ENCODE peak calls at places on chromosomes 1 and 21, in four cellular contexts. Y, A, H and R are unnamed samples.

GRCh38 chr1:63624911-63625310 is 31.7 kb downstream of the PGM1 start:
- DNase-seq in Y (no peak), A (no peak), H (no peak), R (no peak)

GRCh38 chr1:114154963-114155322 is 1.3 kb upstream of the SYT6 start:
- DNase-seq in Y (peak), A (peak), H (no peak), R (peak)

GRCh38 chr1:87398644-87399043 is 70.0 kb downstream of the LMO4 start:
- DNase-seq in Y (no peak), A (no peak), H (no peak), R (no peak)

GRCh38 chr1:154682252-154682651 is 74.3 kb upstream of the ADAR start:
- DNase-seq in Y (no peak), A (peak), H (no peak), R (no peak)

GRCh38 chr1:67764674-67765073 is 68.6 kb downstream of the GNG12 start:
- DNase-seq in Y (no peak), A (no peak), H (no peak), R (no peak)

GRCh38 chr1:217332426-217333065 is 298.3 kb downstream of the GPATCH2 start:
- DNase-seq in Y (no peak), A (no peak), H (no peak), R (no peak)

GRCh38 chr1:218751208-218751948 is 406.2 kb downstream of the TGFB2 start:
- DNase-seq in Y (no peak), A (no peak), H (no peak), R (no peak)

GRCh38 chr1:175192111-175192629 is 406 bp downstream of the KIAA0040 start:
- DNase-seq in Y (peak), A (peak), H (peak), R (no peak)

GRCh38 chr21:31164713-31165694 is 126.7 kb upstream of the KRTAP19-8 start:
- DNase-seq in Y (no peak), A (no peak), H (no peak), R (no peak)

GRCh38 chr1:212432706-212433576 is at the start of gene NENF:
- DNase-seq in Y (peak), A (peak), H (peak), R (peak)

GRCh38 chr1:30419246-30419720 is 304.1 kb downstream of the MATN1 start:
- DNase-seq in Y (no peak), A (no peak), H (no peak), R (no peak)

GRCh38 chr1:52268372-52268771 is 97.6 kb downstream of the CC2D1B start:
- DNase-seq in Y (peak), A (peak), H (peak), R (peak)
- TF ChIP-seq CTCF in Y (no peak), A (no peak), H (no peak), R (no peak)

DNA sequence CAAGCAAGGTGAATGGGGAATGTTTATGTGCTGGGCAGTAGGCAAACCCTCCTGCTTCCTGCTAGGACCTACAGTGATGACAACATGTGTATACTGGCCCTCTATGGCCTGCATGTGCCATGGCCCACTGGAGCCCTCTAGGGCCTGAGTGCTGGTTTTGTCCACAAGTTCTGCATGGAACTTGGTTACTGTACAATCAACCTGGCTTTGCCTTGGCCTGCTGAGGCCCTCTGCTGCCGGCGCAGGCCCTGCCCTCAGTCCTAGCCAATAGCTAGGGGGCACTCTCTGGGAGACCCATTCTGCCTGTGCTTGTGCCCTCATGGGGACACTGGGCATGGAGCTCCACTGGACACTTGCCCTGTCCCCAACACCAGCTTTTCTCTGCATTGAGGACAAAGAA is 138.6 kb upstream of the NGF start:
- DNase-seq in Y (no peak), A (no peak), H (no peak), R (no peak)
- TF ChIP-seq CTCF in Y (no peak), A (no peak), H (no peak), R (no peak)

DNA sequence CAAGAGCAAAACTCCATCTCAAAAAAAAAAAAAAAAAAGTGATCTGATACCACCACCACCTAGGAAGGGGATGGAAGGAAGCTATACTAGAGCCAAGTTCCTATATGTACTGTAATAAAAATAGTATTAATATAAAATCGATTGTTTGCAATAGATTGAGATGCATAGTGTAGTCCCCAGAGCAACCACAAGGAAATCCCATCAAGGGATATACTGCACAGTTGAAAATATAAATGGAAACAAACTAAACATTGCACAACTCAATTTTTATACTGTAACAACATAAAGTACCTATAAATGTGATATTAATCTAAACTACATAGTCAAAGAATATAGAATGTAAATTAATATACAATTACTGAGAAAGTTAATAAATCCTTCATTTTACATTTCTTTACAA is 20.9 kb upstream of the PSMG1 start:
- DNase-seq in Y (no peak), A (no peak), H (no peak), R (no peak)
- TF ChIP-seq CTCF in Y (no peak), A (no peak), H (no peak), R (peak)

DNA sequence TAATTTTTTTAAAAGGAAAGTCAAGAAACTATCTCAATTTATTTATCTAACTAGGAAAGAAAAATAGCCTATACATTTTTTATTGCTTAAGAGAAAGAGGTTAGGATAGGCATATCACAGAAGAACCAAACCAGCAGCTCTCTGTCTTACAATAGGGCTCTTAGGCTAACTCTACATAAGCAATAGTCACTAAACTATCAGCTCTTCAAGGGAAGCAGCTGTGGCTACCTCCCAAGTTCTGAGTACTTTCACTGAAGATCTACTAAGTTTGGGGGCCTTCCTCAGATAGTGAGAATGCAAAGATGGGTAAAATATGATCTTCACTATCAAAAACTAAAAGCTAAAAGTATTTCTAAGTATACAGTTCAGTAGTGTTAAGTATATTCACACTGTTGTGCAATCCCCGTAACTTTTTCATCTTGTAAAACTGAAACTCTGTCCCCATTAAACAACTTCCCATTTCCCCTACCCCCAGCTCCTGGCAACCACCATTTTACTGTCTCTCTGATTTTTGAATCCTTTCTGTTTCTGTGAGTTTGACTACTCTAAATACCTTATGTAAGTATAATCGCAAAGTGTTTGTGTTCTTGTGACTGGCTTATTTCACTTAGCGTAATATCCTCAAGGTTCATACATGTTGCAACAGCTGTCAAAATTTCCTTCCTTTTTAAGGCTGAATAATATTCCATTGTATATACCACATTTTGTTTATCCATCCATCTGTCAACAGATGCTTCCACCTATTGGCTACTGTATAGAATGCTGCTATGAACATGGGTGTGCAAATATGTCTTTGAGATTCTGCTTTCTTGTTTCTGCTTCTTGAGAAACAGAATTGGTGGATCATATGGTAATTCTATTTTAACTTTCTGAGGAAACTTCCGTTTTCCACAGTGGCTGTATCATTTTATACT is 73.3 kb downstream of the ACBD6 start:
- DNase-seq in Y (no peak), A (no peak), H (no peak), R (no peak)
- TF ChIP-seq CTCF in Y (no peak), A (no peak), H (no peak), R (no peak)

GRCh38 chr1:13809461-13810159 is 109.6 kb downstream of the PRDM2 start:
- DNase-seq in Y (no peak), A (no peak), H (no peak), R (no peak)
- TF ChIP-seq CTCF in Y (no peak), A (no peak), H (no peak), R (no peak)